ENCODE peak calls at places on chromosomes 3 and 15, in ten cellular contexts. J is left ventricle myocardium inferior, K is A549, Q is pancreas, Y is A673, W is SK-N-SH, T is AG04450, L is GM23338, S is lower lobe of right lung, B is sigmoid colon. G is an unnamed sample.
A peak's percentile ranks its signal among the peaks of the same experiment; 100 is the strongest.

GRCh38 chr15:40155270-40155910 is 5.5 kb upstream of the BUB1B start:
- DNase-seq in J (no peak), K (no peak), Q (peak; percentile 82), Y (no peak), W (no peak), T (no peak), L (peak; percentile 91), S (peak; percentile 55), B (no peak), G (peak; percentile 57)

GRCh38 chr3:150194957-150195356 is 213.1 kb upstream of the TSC22D2 start:
- DNase-seq in J (no peak), K (no peak), Q (no peak), Y (no peak), W (no peak), T (no peak), L (no peak), S (no peak), B (no peak), G (no peak)

GRCh38 chr15:51844747-51845426 is 15.4 kb downstream of the TMOD3 start:
- DNase-seq in J (no peak), K (no peak), Q (no peak), Y (no peak), W (no peak), T (no peak), L (no peak), S (no peak), B (no peak), G (no peak)

GRCh38 chr3:177529716-177530335 is 332.5 kb upstream of the TBL1XR1 start:
- DNase-seq in J (no peak), K (no peak), Q (no peak), Y (no peak), W (no peak), T (no peak), L (no peak), S (no peak), B (no peak), G (no peak)

GRCh38 chr3:52403271-52403841 is 41.5 kb downstream of the SEMA3G start:
- DNase-seq in J (no peak), K (no peak), Q (no peak), Y (no peak), W (no peak), T (no peak), L (no peak), S (peak; percentile 38), B (peak; percentile 57), G (no peak)

GRCh38 chr15:91866371-91866905 is 12.9 kb downstream of the SLCO3A1 start:
- DNase-seq in J (no peak), K (no peak), Q (no peak), Y (no peak), W (peak; percentile 29), T (no peak), L (no peak), S (no peak), B (no peak), G (no peak)

GRCh38 chr15:99504823-99505551 is 60.8 kb upstream of the MEF2A start:
- DNase-seq in J (no peak), K (no peak), Q (no peak), Y (no peak), W (no peak), T (no peak), L (peak; percentile 12), S (no peak), B (no peak), G (no peak)

GRCh38 chr15:75195766-75196241 is 5.9 kb upstream of the C15orf39 start:
- DNase-seq in J (no peak), K (no peak), Q (no peak), Y (no peak), W (peak; percentile 75), T (no peak), L (peak; percentile 68), S (no peak), B (no peak), G (peak; percentile 40)

GRCh38 chr3:48595526-48596121 is 495 bp upstream of the COL7A1 start:
- DNase-seq in J (no peak), K (peak; percentile 90), Q (no peak), Y (peak; percentile 70), W (peak; percentile 72), T (peak; percentile 48), L (peak; percentile 48), S (no peak), B (no peak), G (peak; percentile 32)

GRCh38 chr15:75178171-75178937 is 23.3 kb upstream of the C15orf39 start:
- DNase-seq in J (peak; percentile 43), K (no peak), Q (no peak), Y (no peak), W (no peak), T (no peak), L (peak; percentile 71), S (peak; percentile 81), B (peak; percentile 83), G (no peak)

GRCh38 chr3:134033315-134033996 is 3.7 kb upstream of the SLCO2A1 start:
- DNase-seq in J (no peak), K (no peak), Q (no peak), Y (no peak), W (no peak), T (no peak), L (no peak), S (no peak), B (peak; percentile 36), G (no peak)

DNA sequence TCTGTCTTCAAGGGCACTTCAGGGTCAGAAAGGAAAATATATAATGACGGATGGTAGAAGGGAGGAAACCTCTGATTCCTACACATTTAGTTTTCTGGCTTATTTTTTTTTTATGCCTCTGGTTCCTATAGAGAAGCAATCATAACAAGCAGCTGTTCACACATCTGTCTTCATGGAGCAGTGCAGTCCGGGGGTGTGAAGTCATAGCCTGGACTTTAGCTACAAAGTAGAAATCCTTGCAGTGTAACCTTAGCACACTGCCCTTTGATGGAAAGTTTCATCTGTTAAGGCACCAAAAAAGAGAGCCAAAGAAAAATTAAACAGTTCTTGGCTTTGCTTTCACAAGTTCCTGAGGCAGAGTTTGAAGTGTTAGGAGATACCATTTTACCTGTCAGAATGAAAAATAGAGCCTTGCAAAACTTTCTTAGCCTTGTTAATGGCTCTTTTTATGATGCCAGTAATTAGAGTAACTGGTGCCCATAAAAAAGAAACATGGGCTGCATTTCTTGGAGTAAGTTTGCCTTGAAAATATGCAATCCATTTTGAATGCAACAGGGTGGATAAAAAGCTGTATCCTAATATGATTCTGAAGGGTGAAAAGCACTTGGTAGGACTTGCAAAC is 84.1 kb downstream of the PIK3R4 start:
- DNase-seq in J (no peak), K (no peak), Q (no peak), Y (no peak), W (no peak), T (no peak), L (no peak), S (no peak), B (no peak), G (no peak)
- H3K27ac ChIP-seq in J (no peak overlapping the region), K (no peak overlapping the region), Q (no peak overlapping the region), Y (no peak overlapping the region), W (no peak overlapping the region), T (no peak overlapping the region), L (no peak overlapping the region), S (no peak overlapping the region), B (peak overlapping the region; percentile 55), G (no peak overlapping the region)

DNA sequence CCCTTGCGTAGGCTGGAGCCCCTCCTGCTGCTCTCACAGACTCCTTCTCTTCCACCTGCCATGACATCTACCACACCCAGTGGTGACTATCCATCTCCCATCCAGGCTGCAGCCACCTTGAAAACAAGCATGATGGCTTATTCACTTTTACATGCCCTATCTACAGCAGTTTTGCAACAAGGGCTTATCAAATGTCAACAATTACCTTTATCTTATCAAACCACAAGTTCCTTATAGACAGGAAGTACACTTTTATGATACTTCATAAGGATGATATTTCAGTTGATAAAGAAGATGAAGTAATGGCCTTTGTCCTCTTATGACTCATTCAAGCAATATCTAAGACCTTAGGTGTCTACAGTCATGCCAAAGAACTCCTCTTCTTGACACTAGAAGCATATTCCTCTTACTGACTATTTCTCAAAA is 125.3 kb upstream of the SPRED1 start:
- DNase-seq in J (no peak), K (no peak), Q (no peak), Y (no peak), W (no peak), T (no peak), L (no peak), S (no peak), B (no peak), G (peak; percentile 94)
- H3K27ac ChIP-seq in J (no peak overlapping the region), K (no peak overlapping the region), Q (no peak overlapping the region), Y (no peak overlapping the region), W (no peak overlapping the region), T (no peak overlapping the region), L (no peak overlapping the region), S (no peak overlapping the region), B (no peak overlapping the region), G (peak overlapping the region; percentile 39)

DNA sequence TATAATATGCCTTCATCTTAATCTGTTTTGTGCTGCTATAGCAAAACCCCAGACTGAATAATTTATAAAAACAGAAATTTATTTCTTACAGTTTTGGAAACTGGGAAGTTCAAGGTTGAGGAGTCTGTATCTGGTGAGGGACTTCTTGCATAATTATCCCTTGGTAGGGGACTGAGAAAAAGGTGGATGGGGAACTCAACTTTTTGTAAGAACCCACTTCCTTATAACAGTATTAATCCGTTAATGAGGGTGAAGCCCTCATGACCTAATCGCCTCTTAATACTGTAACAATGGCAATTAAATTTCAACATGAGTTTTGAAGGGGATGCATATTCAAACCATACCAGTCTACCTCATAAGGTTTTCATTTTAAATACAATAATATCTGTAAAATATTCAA is 17.4 kb upstream of the MYH15 start:
- DNase-seq in J (no peak), K (no peak), Q (no peak), Y (no peak), W (no peak), T (no peak), L (no peak), S (no peak), B (no peak), G (no peak)
- H3K27ac ChIP-seq in J (peak overlapping the region; percentile 82), K (no peak overlapping the region), Q (no peak overlapping the region), Y (no peak overlapping the region), W (no peak overlapping the region), T (no peak overlapping the region), L (no peak overlapping the region), S (no peak overlapping the region), B (no peak overlapping the region), G (no peak overlapping the region)

GRCh38 chr3:183340222-183340621 is 87.2 kb downstream of the B3GNT5 start:
- DNase-seq in J (no peak), K (no peak), Q (no peak), Y (no peak), W (no peak), T (no peak), L (no peak), S (no peak), B (no peak), G (no peak)

GRCh38 chr3:183342824-183343223 is 85.6 kb downstream of the MCF2L2 start:
- DNase-seq in J (no peak), K (no peak), Q (no peak), Y (no peak), W (no peak), T (no peak), L (no peak), S (no peak), B (no peak), G (no peak)

GRCh38 chr3:183341545-183342288 is 86.7 kb downstream of the MCF2L2 start:
- DNase-seq in J (no peak), K (no peak), Q (no peak), Y (no peak), W (no peak), T (no peak), L (no peak), S (no peak), B (no peak), G (no peak)

GRCh38 chr3:183339461-183340086 is 86.5 kb downstream of the B3GNT5 start:
- DNase-seq in J (no peak), K (no peak), Q (no peak), Y (no peak), W (no peak), T (no peak), L (no peak), S (no peak), B (no peak), G (no peak)

GRCh38 chr3:183338520-183338919 is 85.5 kb downstream of the B3GNT5 start:
- DNase-seq in J (no peak), K (no peak), Q (no peak), Y (no peak), W (no peak), T (no peak), L (no peak), S (no peak), B (no peak), G (no peak)
- H3K27ac ChIP-seq in J (no peak overlapping the region), K (no peak overlapping the region), Q (no peak overlapping the region), Y (no peak overlapping the region), W (no peak overlapping the region), T (no peak overlapping the region), L (no peak overlapping the region), S (no peak overlapping the region), B (no peak overlapping the region), G (no peak overlapping the region)

G was measured in small intestine.